ENCODE peak calls at places on chromosomes 2 and 18, in five cellular contexts. Y is bronchial epithelial cell, G is mesenchymal stem cell, N is AG09309, T is T-helper 2 cell. E is an unnamed sample.

GRCh38 chr2:70301344-70302194 is at the start of gene FAM136A:
- DNase-seq in Y (peak; percentile 55), N (no peak), T (peak; percentile 89), G (peak; percentile 81), E (peak; percentile 71)

GRCh38 chr2:119292226-119292625 is 68.6 kb downstream of the STEAP3 start:
- DNase-seq in T (no peak), Y (peak; percentile 36), G (no peak), N (no peak), E (no peak)

GRCh38 chr2:52072949-52073348 is 1041.0 kb upstream of the NRXN1 start:
- DNase-seq in G (no peak), Y (no peak), T (no peak), N (no peak), E (no peak)

GRCh38 chr2:68336192-68336591 is 16.4 kb upstream of the CNRIP1 start:
- DNase-seq in N (peak; percentile 35), G (peak; percentile 5), T (no peak), Y (peak; percentile 93), E (peak; percentile 28)

GRCh38 chr18:9419956-9420631 is 55.2 kb upstream of the RALBP1 start:
- DNase-seq in N (no peak), G (peak; percentile 33), T (no peak), Y (no peak), E (no peak)

GRCh38 chr2:224308267-224308911 is 93.5 kb downstream of the FAM124B start:
- DNase-seq in Y (no peak), T (no peak), G (peak; percentile 6), N (no peak), E (no peak)

GRCh38 chr2:181977661-181978350 is 7.8 kb upstream of the PPP1R1C start:
- DNase-seq in G (peak; percentile 57), N (no peak), Y (peak; percentile 99), T (no peak), E (peak; percentile 43)

GRCh38 chr2:22124003-22124402 is 1000.2 kb downstream of the TDRD15 start:
- DNase-seq in N (no peak), G (no peak), T (no peak), Y (no peak), E (no peak)

GRCh38 chr2:79039944-79040343 is 14.4 kb downstream of the REG3G start:
- DNase-seq in G (no peak), Y (no peak), N (no peak), T (no peak), E (no peak)

GRCh38 chr2:124283090-124283489 is 258.0 kb downstream of the CNTNAP5 start:
- DNase-seq in Y (peak; percentile 24), G (no peak), N (no peak), T (no peak), E (no peak)

GRCh38 chr2:197806317-197806633 is 1.9 kb downstream of the PLCL1 start:
- DNase-seq in Y (no peak), N (no peak), T (no peak), G (no peak), E (no peak)

GRCh38 chr2:41932241-41933034 is 115.4 kb upstream of the PKDCC start:
- DNase-seq in N (no peak), T (no peak), G (peak; percentile 86), Y (no peak), E (no peak)

GRCh38 chr2:165408191-165408590 is 61.3 kb upstream of the CSRNP3 start:
- DNase-seq in Y (no peak), N (peak; percentile 37), G (no peak), T (no peak), E (no peak)

GRCh38 chr2:135226961-135227360 is 174.9 kb downstream of the RAB3GAP1 start:
- DNase-seq in N (peak; percentile 37), T (no peak), G (peak; percentile 63), Y (no peak), E (no peak)

GRCh38 chr2:181070119-181070833 is 89.9 kb downstream of the UBE2E3 start:
- DNase-seq in N (peak; percentile 11), T (no peak), Y (peak; percentile 82), G (peak; percentile 80), E (peak; percentile 11)

GRCh38 chr2:219419331-219420197 is 1.4 kb downstream of the DES start:
- DNase-seq in Y (no peak), T (no peak), N (no peak), G (no peak), E (no peak)

GRCh38 chr2:239917957-239918481 is 107.1 kb downstream of the NDUFA10 start:
- DNase-seq in Y (no peak), G (no peak), T (no peak), N (no peak), E (no peak)

GRCh38 chr2:74585406-74586182 is 31.1 kb downstream of the DOK1 start:
- DNase-seq in G (no peak), Y (no peak), N (no peak), T (peak; percentile 58), E (no peak)

GRCh38 chr2:72887032-72887835 is at the start of gene SPR:
- DNase-seq in N (no peak), G (peak; percentile 72), Y (peak; percentile 47), T (peak; percentile 57), E (peak; percentile 31)

GRCh38 chr2:129906861-129907235 is 72.6 kb upstream of the RAB6C start:
- DNase-seq in T (no peak), Y (no peak), N (no peak), G (no peak), E (no peak)

GRCh38 chr2:66587216-66587615 is 152.3 kb downstream of the MEIS1 start:
- DNase-seq in Y (peak; percentile 44), G (no peak), T (no peak), N (no peak), E (peak; percentile 15)

GRCh38 chr2:65357095-65357958 is 75.1 kb downstream of the SPRED2 start:
- DNase-seq in G (no peak), N (no peak), Y (no peak), T (peak; percentile 10), E (no peak)

GRCh38 chr2:128469203-128469602 is 150.5 kb upstream of the HS6ST1 start:
- DNase-seq in T (peak; percentile 17), Y (no peak), N (no peak), G (no peak), E (no peak)

GRCh38 chr2:143151111-143151752 is 22.0 kb downstream of the ARHGAP15 start:
- DNase-seq in Y (no peak), T (no peak), G (no peak), N (no peak), E (no peak)

GRCh38 chr2:226424971-226425370 is 374.6 kb downstream of the IRS1 start:
- DNase-seq in Y (peak; percentile 75), G (peak; percentile 17), N (no peak), T (no peak), E (no peak)

GRCh38 chr2:176106636-176107539 is at the start of gene HOXD11:
- DNase-seq in N (no peak), G (no peak), T (no peak), Y (peak; percentile 61), E (no peak)

E was measured in COLO829.